ENCODE peak calls at places on chromosome 1, in nine cellular contexts. W is SJSA1; Z is heart right ventricle; I is CD8-positive, alpha-beta T cell; V is uterus; Y is CD4-positive, CD25-positive, alpha-beta regulatory T cell; G is pancreas; R is suprapubic skin; C is right atrium auricular region. T is an unnamed sample.

GRCh38 chr1:226634156-226634588 is 85.6 kb downstream of the STUM start:
- DNase-seq in C (peak; percentile 76), R (peak; percentile 86), G (peak; percentile 68), Y (peak; percentile 73), Z (peak; percentile 80), V (peak; percentile 85), I (peak; percentile 74), W (peak; percentile 65), T (peak; percentile 67)

GRCh38 chr1:200332716-200333115 is 77.1 kb downstream of the ZNF281 start:
- DNase-seq in W (no peak), R (no peak), Z (no peak), V (no peak), C (no peak), G (no peak), Y (no peak), I (no peak), T (no peak)

GRCh38 chr1:66250483-66250882 is 283.5 kb upstream of the SGIP1 start:
- DNase-seq in W (no peak), Z (no peak), Y (no peak), I (no peak), C (no peak), V (no peak), R (no peak), G (no peak), T (no peak)

GRCh38 chr1:158007180-158007579 is 13.7 kb downstream of the KIRREL1 start:
- DNase-seq in R (no peak), I (no peak), G (no peak), Y (no peak), C (no peak), Z (no peak), V (no peak), W (no peak), T (no peak)

GRCh38 chr1:196255762-196256161 is 352.5 kb downstream of the KCNT2 start:
- DNase-seq in Y (no peak), W (no peak), R (no peak), C (no peak), V (no peak), Z (no peak), I (no peak), G (no peak), T (no peak)

GRCh38 chr1:6956488-6957159 is 171.4 kb downstream of the CAMTA1 start:
- DNase-seq in C (no peak), V (no peak), Y (no peak), G (no peak), W (no peak), I (no peak), R (no peak), Z (no peak), T (no peak)

GRCh38 chr1:150981805-150982712 is at the start of gene ANXA9:
- DNase-seq in W (no peak), I (no peak), C (no peak), R (no peak), Z (no peak), V (peak; percentile 70), Y (no peak), G (peak; percentile 60), T (peak; percentile 84)

GRCh38 chr1:21670059-21670881 is 1.1 kb upstream of the RAP1GAP start:
- DNase-seq in I (no peak), R (peak; percentile 64), Y (no peak), W (no peak), C (no peak), G (no peak), V (no peak), Z (no peak), T (no peak)

GRCh38 chr1:245969274-245969673 is 537.8 kb downstream of the SMYD3 start:
- DNase-seq in V (no peak), G (no peak), I (no peak), Z (no peak), Y (no peak), C (no peak), R (no peak), W (peak; percentile 58), T (peak; percentile 65)

GRCh38 chr1:84253891-84254290 is 47.6 kb upstream of the SAMD13 start:
- DNase-seq in V (no peak), I (no peak), Z (peak; percentile 53), Y (no peak), G (peak; percentile 63), W (peak; percentile 72), R (no peak), C (no peak), T (no peak)

GRCh38 chr1:154400381-154400801 is 4.8 kb upstream of the IL6R start:
- DNase-seq in Y (no peak), W (no peak), I (no peak), Z (no peak), G (no peak), V (no peak), C (no peak), R (no peak), T (no peak)

GRCh38 chr1:21278208-21278861 is 11.9 kb downstream of the ECE1 start:
- DNase-seq in I (no peak), Y (no peak), Z (peak; percentile 71), C (no peak), R (no peak), V (no peak), W (peak; percentile 15), G (no peak), T (no peak)

GRCh38 chr1:235998812-235999211 is 66.1 kb downstream of the NID1 start:
- DNase-seq in R (no peak), W (no peak), Z (no peak), I (peak; percentile 23), Y (peak; percentile 12), V (no peak), G (no peak), C (no peak), T (no peak)

GRCh38 chr1:85323770-85324169 is 47.3 kb upstream of the BCL10 start:
- DNase-seq in G (no peak), V (no peak), C (no peak), W (no peak), I (no peak), R (no peak), Y (no peak), Z (no peak), T (no peak)

GRCh38 chr1:223525957-223526356 is 132.7 kb downstream of the CCDC185 start:
- DNase-seq in R (no peak), C (no peak), I (no peak), Y (no peak), Z (no peak), W (no peak), V (no peak), G (no peak), T (no peak)

GRCh38 chr1:106534612-106535011 is 521.9 kb upstream of the PRMT6 start:
- DNase-seq in Z (no peak), V (no peak), I (no peak), W (no peak), C (no peak), G (no peak), R (no peak), Y (no peak), T (no peak)

GRCh38 chr1:205380882-205381281 is 24.2 kb upstream of the KLHDC8A start:
- DNase-seq in Y (no peak), C (no peak), W (no peak), G (no peak), R (no peak), V (no peak), Z (no peak), I (no peak), T (no peak)

GRCh38 chr1:203555484-203556046 is 61.6 kb downstream of the OPTC start:
- DNase-seq in I (no peak), R (no peak), W (no peak), G (no peak), C (no peak), Y (no peak), V (no peak), Z (no peak), T (no peak)

DNA sequence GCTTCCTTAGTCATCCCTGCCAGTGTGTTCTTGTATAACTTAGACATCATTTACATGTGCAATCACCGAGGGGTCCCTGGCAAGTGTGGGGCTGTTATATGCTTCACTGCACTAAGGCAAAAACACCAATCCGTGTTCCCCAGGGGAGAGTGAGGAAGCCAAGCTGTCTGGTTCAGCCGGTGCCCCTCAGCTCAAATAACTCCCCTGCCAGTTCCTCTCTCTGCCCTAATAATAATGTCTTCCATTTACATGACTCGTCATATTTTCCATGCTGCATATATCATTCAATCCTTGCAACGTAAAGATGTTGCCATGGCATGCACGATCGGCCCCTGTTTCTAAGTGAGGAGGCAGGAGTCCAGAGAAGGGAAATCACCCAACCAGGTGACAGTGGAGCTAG is 24.4 kb upstream of the NDC1 start:
- DNase-seq in Z (no peak), R (no peak), C (no peak), I (no peak), W (no peak), Y (no peak), V (no peak), G (no peak), T (no peak)
- H3K4me3 ChIP-seq in Z (no peak overlapping the region), R (no peak overlapping the region), C (no peak overlapping the region), I (no peak overlapping the region), W (no peak overlapping the region), Y (no peak overlapping the region), V (no peak overlapping the region), G (no peak overlapping the region), T (no peak overlapping the region)

DNA sequence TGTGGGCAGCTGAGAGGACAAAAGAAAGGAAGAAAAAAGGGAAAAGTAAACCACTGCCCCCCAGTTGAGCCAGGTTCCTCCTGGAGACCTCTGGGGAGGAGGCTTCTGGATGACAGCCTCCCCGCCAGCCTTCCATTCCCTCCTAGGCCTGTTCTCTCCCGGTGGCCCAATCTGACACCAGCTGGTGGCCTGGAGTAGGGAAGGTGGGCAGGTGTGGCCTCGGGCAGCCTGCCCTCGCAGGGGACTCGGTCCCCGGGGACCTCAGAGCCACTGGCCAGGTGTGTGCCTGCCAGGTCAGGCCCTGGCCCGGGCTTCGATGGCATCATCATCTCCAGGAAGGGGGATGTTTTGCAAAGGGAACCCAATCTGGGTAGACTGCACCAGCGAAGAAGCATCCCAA is 159.0 kb downstream of the CASZ1 start:
- DNase-seq in Y (no peak), V (no peak), R (no peak), Z (no peak), C (no peak), I (no peak), G (no peak), W (no peak), T (no peak)
- H3K4me1 ChIP-seq in Y (peaks cover 7% of the 10 kb centered on the region), V (no peaks in the 10 kb centered on the region), R (peaks cover 68% of the 10 kb centered on the region), Z (peaks cover 38% of the 10 kb centered on the region), C (no peaks in the 10 kb centered on the region), I (peaks cover 6% of the 10 kb centered on the region), G (no peaks in the 10 kb centered on the region), W (peaks cover 12% of the 10 kb centered on the region), T (no peaks in the 10 kb centered on the region)

GRCh38 chr1:2050793-2051682 is 827 bp downstream of the PRKCZ start:
- DNase-seq in G (no peak), R (no peak), Z (no peak), W (no peak), V (no peak), Y (no peak), I (no peak), C (no peak), T (no peak)
- H3K4me3 ChIP-seq in G (peak overlapping the region; percentile 84), R (peak overlapping the region; percentile 62), Z (no peak overlapping the region), W (no peak overlapping the region), V (peak overlapping the region; percentile 43), Y (peak overlapping the region; percentile 43), I (peak overlapping the region; percentile 60), C (peak overlapping the region; percentile 58), T (peak overlapping the region; percentile 88)

DNA sequence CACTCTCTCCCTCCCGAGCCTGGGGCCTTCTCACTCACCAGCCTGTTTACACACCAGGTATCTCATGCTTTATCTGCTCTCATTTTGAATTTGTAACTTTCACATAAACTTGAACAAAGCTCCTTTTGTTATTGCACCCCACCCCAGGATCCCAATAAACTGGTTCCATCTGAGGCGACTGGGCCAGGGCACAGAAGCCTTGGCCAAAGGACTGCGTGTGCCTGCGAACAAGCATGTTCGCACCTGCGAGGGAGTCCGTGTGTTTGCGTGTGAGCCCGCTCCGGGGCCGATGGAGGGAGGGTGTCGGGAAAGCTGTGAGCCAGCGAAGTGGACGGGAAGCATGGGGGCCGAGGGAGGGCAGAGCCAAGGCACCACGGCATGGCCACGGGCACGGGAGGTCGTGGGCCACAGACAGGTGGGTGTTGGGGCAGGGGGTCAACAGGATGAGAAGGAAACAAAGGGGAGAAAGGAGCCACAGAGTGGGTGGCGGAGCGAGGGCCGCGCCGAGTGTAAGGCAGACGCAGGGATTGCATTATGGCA is 98.8 kb downstream of the CASZ1 start:
- DNase-seq in W (no peak), I (no peak), C (no peak), G (no peak), Z (no peak), V (no peak), R (no peak), Y (no peak), T (no peak)
- H3K4me1 ChIP-seq in W (peaks cover 4% of the 10 kb centered on the region), I (peaks cover 8% of the 10 kb centered on the region), C (no peaks in the 10 kb centered on the region), G (peaks cover 3% of the 10 kb centered on the region), Z (peaks cover 47% of the 10 kb centered on the region), V (no peaks in the 10 kb centered on the region), R (peaks cover 65% of the 10 kb centered on the region), Y (peaks cover 13% of the 10 kb centered on the region), T (peaks cover 9% of the 10 kb centered on the region)